ENCODE peak calls at places on chromosomes 5 and 9, in seven cellular contexts. One of them, this sample, is unnamed.
A peak's percentile ranks its signal among the peaks of the same experiment; 100 is the strongest.

GRCh38 chr5:104347119-104347708 is 784.6 kb upstream of the NUDT12 start:
- DNase-seq in PC-9: no peak
- DNase-seq in lower leg skin: no peak
- DNase-seq in fibroblast of mammary gland: peak; percentile 11
- DNase-seq in right atrium auricular region: no peak
- DNase-seq in mucosa of descending colon: no peak
- DNase-seq in mammary epithelial cell: no peak
- DNase-seq in this sample: no peak

GRCh38 chr9:22990349-22990748 is 543.7 kb downstream of the DMRTA1 start:
- DNase-seq in mammary epithelial cell: no peak
- DNase-seq in fibroblast of mammary gland: no peak
- DNase-seq in PC-9: no peak
- DNase-seq in right atrium auricular region: no peak
- DNase-seq in lower leg skin: no peak
- DNase-seq in mucosa of descending colon: no peak
- DNase-seq in this sample: no peak

GRCh38 chr5:17412760-17413671 is 85.0 kb upstream of the TAF11L2 start:
- DNase-seq in PC-9: peak; percentile 8
- DNase-seq in mucosa of descending colon: no peak
- DNase-seq in lower leg skin: no peak
- DNase-seq in fibroblast of mammary gland: peak; percentile 2
- DNase-seq in mammary epithelial cell: no peak
- DNase-seq in right atrium auricular region: no peak
- DNase-seq in this sample: no peak

GRCh38 chr5:69042915-69043795 is 50.7 kb upstream of the SLC30A5 start:
- DNase-seq in fibroblast of mammary gland: peak; percentile 93
- DNase-seq in mammary epithelial cell: peak; percentile 71
- DNase-seq in lower leg skin: peak; percentile 89
- DNase-seq in mucosa of descending colon: peak; percentile 52
- DNase-seq in PC-9: peak; percentile 71
- DNase-seq in right atrium auricular region: peak; percentile 81
- DNase-seq in this sample: peak; percentile 18

GRCh38 chr5:163437309-163438182 is at the start of gene CCNG1:
- DNase-seq in right atrium auricular region: peak; percentile 97
- DNase-seq in mammary epithelial cell: peak; percentile 95
- DNase-seq in lower leg skin: peak; percentile 99
- DNase-seq in fibroblast of mammary gland: peak; percentile 95
- DNase-seq in mucosa of descending colon: peak; percentile 95
- DNase-seq in PC-9: peak; percentile 95
- DNase-seq in this sample: peak; percentile 96

GRCh38 chr5:151086905-151087360 is 6.1 kb upstream of the TNIP1 start:
- DNase-seq in mammary epithelial cell: no peak
- DNase-seq in lower leg skin: no peak
- DNase-seq in right atrium auricular region: no peak
- DNase-seq in PC-9: no peak
- DNase-seq in mucosa of descending colon: peak; percentile 67
- DNase-seq in fibroblast of mammary gland: no peak
- DNase-seq in this sample: no peak

GRCh38 chr5:45609661-45610060 is 86.5 kb downstream of the HCN1 start:
- DNase-seq in lower leg skin: no peak
- DNase-seq in mammary epithelial cell: no peak
- DNase-seq in PC-9: no peak
- DNase-seq in fibroblast of mammary gland: no peak
- DNase-seq in right atrium auricular region: no peak
- DNase-seq in mucosa of descending colon: no peak
- DNase-seq in this sample: no peak

GRCh38 chr9:20558609-20559016 is 63.7 kb downstream of the MLLT3 start:
- DNase-seq in fibroblast of mammary gland: peak; percentile 92
- DNase-seq in PC-9: no peak
- DNase-seq in lower leg skin: no peak
- DNase-seq in mucosa of descending colon: no peak
- DNase-seq in mammary epithelial cell: peak; percentile 94
- DNase-seq in right atrium auricular region: no peak
- DNase-seq in this sample: no peak

GRCh38 chr5:143986567-143987242 is 174.7 kb downstream of the HMHB1 start:
- DNase-seq in PC-9: no peak
- DNase-seq in right atrium auricular region: no peak
- DNase-seq in mammary epithelial cell: no peak
- DNase-seq in mucosa of descending colon: no peak
- DNase-seq in fibroblast of mammary gland: peak; percentile 77
- DNase-seq in lower leg skin: no peak
- DNase-seq in this sample: no peak

GRCh38 chr9:121023064-121023463 is 27.0 kb downstream of the C5 start:
- DNase-seq in mucosa of descending colon: no peak
- DNase-seq in mammary epithelial cell: peak; percentile 5
- DNase-seq in fibroblast of mammary gland: peak; percentile 35
- DNase-seq in lower leg skin: no peak
- DNase-seq in PC-9: no peak
- DNase-seq in right atrium auricular region: no peak
- DNase-seq in this sample: no peak

GRCh38 chr5:112735702-112736101 is 2.0 kb upstream of the APC start:
- DNase-seq in PC-9: no peak
- DNase-seq in mucosa of descending colon: no peak
- DNase-seq in right atrium auricular region: no peak
- DNase-seq in mammary epithelial cell: peak; percentile 22
- DNase-seq in lower leg skin: no peak
- DNase-seq in fibroblast of mammary gland: peak; percentile 71
- DNase-seq in this sample: no peak

GRCh38 chr5:25405850-25406249 is 761.1 kb upstream of the CDH10 start:
- DNase-seq in right atrium auricular region: no peak
- DNase-seq in mammary epithelial cell: no peak
- DNase-seq in fibroblast of mammary gland: no peak
- DNase-seq in mucosa of descending colon: no peak
- DNase-seq in lower leg skin: no peak
- DNase-seq in PC-9: no peak
- DNase-seq in this sample: no peak

GRCh38 chr5:157836121-157836753 is 22.7 kb downstream of the CLINT1 start:
- DNase-seq in PC-9: no peak
- DNase-seq in mucosa of descending colon: no peak
- DNase-seq in fibroblast of mammary gland: no peak
- DNase-seq in right atrium auricular region: no peak
- DNase-seq in lower leg skin: no peak
- DNase-seq in mammary epithelial cell: no peak
- DNase-seq in this sample: no peak

GRCh38 chr5:157842185-157842584 is 16.8 kb downstream of the CLINT1 start:
- DNase-seq in fibroblast of mammary gland: no peak
- DNase-seq in right atrium auricular region: no peak
- DNase-seq in PC-9: no peak
- DNase-seq in mucosa of descending colon: no peak
- DNase-seq in mammary epithelial cell: no peak
- DNase-seq in lower leg skin: no peak
- DNase-seq in this sample: no peak

GRCh38 chr5:157842787-157843186 is 16.2 kb downstream of the CLINT1 start:
- DNase-seq in mammary epithelial cell: no peak
- DNase-seq in lower leg skin: no peak
- DNase-seq in fibroblast of mammary gland: no peak
- DNase-seq in right atrium auricular region: no peak
- DNase-seq in PC-9: no peak
- DNase-seq in mucosa of descending colon: no peak
- DNase-seq in this sample: no peak

GRCh38 chr5:157839157-157839795 is 19.7 kb downstream of the CLINT1 start:
- DNase-seq in lower leg skin: no peak
- DNase-seq in PC-9: no peak
- DNase-seq in right atrium auricular region: no peak
- DNase-seq in mammary epithelial cell: no peak
- DNase-seq in fibroblast of mammary gland: no peak
- DNase-seq in mucosa of descending colon: no peak
- DNase-seq in this sample: no peak
- H3K4me3 ChIP-seq in lower leg skin: no peak overlapping the region
- H3K4me3 ChIP-seq in PC-9: no peak overlapping the region
- H3K4me3 ChIP-seq in right atrium auricular region: no peak overlapping the region
- H3K4me3 ChIP-seq in mammary epithelial cell: no peak overlapping the region
- H3K4me3 ChIP-seq in fibroblast of mammary gland: no peak overlapping the region
- H3K4me3 ChIP-seq in mucosa of descending colon: no peak overlapping the region
- H3K4me3 ChIP-seq in this sample: no peak overlapping the region

GRCh38 chr5:85647349-85648127 is 970.2 kb upstream of the COX7C start:
- DNase-seq in right atrium auricular region: no peak
- DNase-seq in mammary epithelial cell: no peak
- DNase-seq in fibroblast of mammary gland: no peak
- DNase-seq in PC-9: peak; percentile 9
- DNase-seq in lower leg skin: no peak
- DNase-seq in mucosa of descending colon: no peak
- DNase-seq in this sample: no peak
- H3K4me3 ChIP-seq in right atrium auricular region: no peak overlapping the region
- H3K4me3 ChIP-seq in mammary epithelial cell: no peak overlapping the region
- H3K4me3 ChIP-seq in fibroblast of mammary gland: no peak overlapping the region
- H3K4me3 ChIP-seq in PC-9: peak overlapping the region; percentile 12
- H3K4me3 ChIP-seq in lower leg skin: no peak overlapping the region
- H3K4me3 ChIP-seq in mucosa of descending colon: no peak overlapping the region
- H3K4me3 ChIP-seq in this sample: no peak overlapping the region

GRCh38 chr9:90991953-90992352 is 190.3 kb downstream of the SYK start:
- DNase-seq in right atrium auricular region: no peak
- DNase-seq in PC-9: no peak
- DNase-seq in lower leg skin: no peak
- DNase-seq in mammary epithelial cell: peak; percentile 25
- DNase-seq in mucosa of descending colon: no peak
- DNase-seq in fibroblast of mammary gland: peak; percentile 77
- DNase-seq in this sample: no peak

GRCh38 chr9:90999425-91000397 is 198.1 kb downstream of the SYK start:
- DNase-seq in right atrium auricular region: no peak
- DNase-seq in mucosa of descending colon: no peak
- DNase-seq in lower leg skin: no peak
- DNase-seq in fibroblast of mammary gland: peak; percentile 65
- DNase-seq in PC-9: no peak
- DNase-seq in mammary epithelial cell: peak; percentile 94
- DNase-seq in this sample: no peak

GRCh38 chr9:90996154-90996788 is 194.7 kb downstream of the SYK start:
- DNase-seq in right atrium auricular region: no peak
- DNase-seq in PC-9: no peak
- DNase-seq in mammary epithelial cell: no peak
- DNase-seq in fibroblast of mammary gland: no peak
- DNase-seq in lower leg skin: no peak
- DNase-seq in mucosa of descending colon: no peak
- DNase-seq in this sample: no peak

GRCh38 chr9:90998573-90998972 is 197.0 kb downstream of the SYK start:
- DNase-seq in PC-9: peak; percentile 17
- DNase-seq in mammary epithelial cell: peak; percentile 57
- DNase-seq in mucosa of descending colon: peak; percentile 33
- DNase-seq in fibroblast of mammary gland: no peak
- DNase-seq in lower leg skin: no peak
- DNase-seq in right atrium auricular region: no peak
- DNase-seq in this sample: no peak

GRCh38 chr9:90995516-90995915 is 193.9 kb downstream of the SYK start:
- DNase-seq in fibroblast of mammary gland: peak; percentile 31
- DNase-seq in lower leg skin: no peak
- DNase-seq in mucosa of descending colon: no peak
- DNase-seq in right atrium auricular region: no peak
- DNase-seq in PC-9: no peak
- DNase-seq in mammary epithelial cell: no peak
- DNase-seq in this sample: no peak
- H3K4me3 ChIP-seq in fibroblast of mammary gland: no peak overlapping the region
- H3K4me3 ChIP-seq in lower leg skin: no peak overlapping the region
- H3K4me3 ChIP-seq in mucosa of descending colon: no peak overlapping the region
- H3K4me3 ChIP-seq in right atrium auricular region: no peak overlapping the region
- H3K4me3 ChIP-seq in PC-9: no peak overlapping the region
- H3K4me3 ChIP-seq in mammary epithelial cell: no peak overlapping the region
- H3K4me3 ChIP-seq in this sample: no peak overlapping the region

DNA sequence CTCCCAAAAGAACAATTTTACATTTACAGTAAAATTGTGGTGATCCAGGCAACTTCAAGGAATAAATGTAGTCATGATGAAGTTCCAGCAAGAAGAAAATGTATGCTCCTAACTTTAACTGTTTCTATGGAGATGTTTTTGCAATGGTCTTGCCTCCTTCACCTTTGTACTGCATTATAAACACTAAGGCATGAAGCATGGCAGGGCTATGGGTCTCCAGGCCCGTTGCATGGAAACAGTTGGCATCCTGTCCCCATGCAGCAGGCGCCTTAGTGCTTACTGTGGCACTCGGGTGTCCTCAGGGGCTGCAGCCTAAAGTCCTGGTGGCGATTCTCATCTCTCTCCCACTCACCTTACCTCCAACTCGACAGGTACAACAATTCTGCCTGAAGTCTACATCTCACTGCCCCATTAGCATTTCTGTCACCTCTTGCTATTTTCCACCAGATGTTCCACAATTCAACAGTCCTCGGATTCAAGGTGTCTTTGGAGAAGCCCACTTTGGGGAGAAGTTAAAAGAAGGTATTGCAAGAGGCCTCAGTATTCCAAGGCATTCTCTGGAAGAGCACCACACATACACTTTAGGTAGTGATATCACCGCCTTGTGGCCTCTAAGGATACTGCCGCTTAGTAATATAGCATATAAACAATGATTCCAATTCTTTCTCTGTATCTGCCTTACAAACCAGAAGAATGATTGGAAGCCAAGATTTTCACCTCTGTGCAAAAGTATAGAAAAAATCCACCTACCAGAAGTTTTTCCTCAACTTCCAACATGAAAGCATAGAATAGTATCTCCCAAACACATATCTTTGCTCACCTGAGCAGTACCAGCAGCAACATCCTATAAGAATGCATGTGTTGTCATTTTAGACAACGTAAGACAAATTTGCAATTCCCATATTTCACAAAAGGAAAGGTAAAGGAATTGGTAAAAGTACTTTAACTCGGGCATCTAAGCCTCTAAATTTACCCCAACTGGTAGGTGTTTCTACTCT is 5.1 kb downstream of the LIFR start:
- DNase-seq in mammary epithelial cell: peak; percentile 23
- DNase-seq in PC-9: peak; percentile 25
- DNase-seq in lower leg skin: no peak
- DNase-seq in mucosa of descending colon: no peak
- DNase-seq in right atrium auricular region: no peak
- DNase-seq in fibroblast of mammary gland: peak; percentile 78
- DNase-seq in this sample: no peak
- H3K4me3 ChIP-seq in mammary epithelial cell: no peak overlapping the region
- H3K4me3 ChIP-seq in PC-9: no peak overlapping the region
- H3K4me3 ChIP-seq in lower leg skin: no peak overlapping the region
- H3K4me3 ChIP-seq in mucosa of descending colon: no peak overlapping the region
- H3K4me3 ChIP-seq in right atrium auricular region: no peak overlapping the region
- H3K4me3 ChIP-seq in fibroblast of mammary gland: no peak overlapping the region
- H3K4me3 ChIP-seq in this sample: no peak overlapping the region

GRCh38 chr5:40395241-40395640 is 284.5 kb upstream of the PTGER4 start:
- DNase-seq in right atrium auricular region: no peak
- DNase-seq in fibroblast of mammary gland: no peak
- DNase-seq in PC-9: no peak
- DNase-seq in mammary epithelial cell: no peak
- DNase-seq in lower leg skin: no peak
- DNase-seq in mucosa of descending colon: no peak
- DNase-seq in this sample: no peak
- H3K4me3 ChIP-seq in right atrium auricular region: no peak overlapping the region
- H3K4me3 ChIP-seq in fibroblast of mammary gland: no peak overlapping the region
- H3K4me3 ChIP-seq in PC-9: no peak overlapping the region
- H3K4me3 ChIP-seq in mammary epithelial cell: no peak overlapping the region
- H3K4me3 ChIP-seq in lower leg skin: no peak overlapping the region
- H3K4me3 ChIP-seq in mucosa of descending colon: no peak overlapping the region
- H3K4me3 ChIP-seq in this sample: no peak overlapping the region